ENCODE peak calls at places on chromosomes 11 and 22, in four cellular contexts. One of them, this sample, is unnamed.

GRCh38 chr11:132158091-132158490 is 787.7 kb downstream of the NTM start:
- DNase-seq in H1: peak
- DNase-seq in H9: peak
- DNase-seq in mesenchymal stem cell: peak
- DNase-seq in this sample: no peak

GRCh38 chr11:83459802-83460201 is 173.6 kb upstream of the CCDC90B start:
- DNase-seq in H1: no peak
- DNase-seq in H9: no peak
- DNase-seq in mesenchymal stem cell: no peak
- DNase-seq in this sample: no peak

GRCh38 chr11:7514099-7514725 is 413 bp downstream of the PPFIBP2 start:
- DNase-seq in mesenchymal stem cell: peak
- DNase-seq in H9: no peak
- DNase-seq in H1: no peak
- DNase-seq in this sample: no peak

GRCh38 chr11:32318071-32318815 is 117.1 kb downstream of the WT1 start:
- DNase-seq in H9: no peak
- DNase-seq in mesenchymal stem cell: no peak
- DNase-seq in H1: no peak
- DNase-seq in this sample: no peak

GRCh38 chr22:32327066-32327465 is 30.6 kb upstream of the RFPL3 start:
- DNase-seq in H1: no peak
- DNase-seq in mesenchymal stem cell: no peak
- DNase-seq in H9: no peak
- DNase-seq in this sample: no peak

GRCh38 chr11:112730591-112730990 is 230.6 kb upstream of the NCAM1 start:
- DNase-seq in H9: no peak
- DNase-seq in mesenchymal stem cell: no peak
- DNase-seq in H1: no peak
- DNase-seq in this sample: no peak

GRCh38 chr11:112157274-112157766 is 6.6 kb downstream of the IL18 start:
- DNase-seq in mesenchymal stem cell: peak
- DNase-seq in H1: no peak
- DNase-seq in H9: no peak
- DNase-seq in this sample: no peak

GRCh38 chr22:45877036-45877380 is 100.0 kb downstream of the WNT7B start:
- DNase-seq in mesenchymal stem cell: no peak
- DNase-seq in H9: peak
- DNase-seq in H1: peak
- DNase-seq in this sample: no peak

GRCh38 chr11:11420512-11420911 is 67.5 kb upstream of the CSNK2A3 start:
- DNase-seq in H9: no peak
- DNase-seq in mesenchymal stem cell: no peak
- DNase-seq in H1: no peak
- DNase-seq in this sample: no peak

GRCh38 chr11:2458321-2458720 is 13.5 kb downstream of the KCNQ1 start:
- DNase-seq in mesenchymal stem cell: no peak
- DNase-seq in H9: no peak
- DNase-seq in H1: no peak
- DNase-seq in this sample: no peak

GRCh38 chr11:39681428-39681827 is 1778.0 kb downstream of the LRRC4C start:
- DNase-seq in H9: no peak
- DNase-seq in H1: no peak
- DNase-seq in mesenchymal stem cell: no peak
- DNase-seq in this sample: no peak

GRCh38 chr11:130649749-130650275 is 201.4 kb downstream of the ADAMTS15 start:
- DNase-seq in H1: no peak
- DNase-seq in mesenchymal stem cell: peak
- DNase-seq in H9: no peak
- DNase-seq in this sample: no peak

GRCh38 chr11:12792018-12792417 is 117.8 kb downstream of the TEAD1 start:
- DNase-seq in H9: no peak
- DNase-seq in H1: no peak
- DNase-seq in mesenchymal stem cell: no peak
- DNase-seq in this sample: no peak

GRCh38 chr22:29570912-29571549 is 9.9 kb downstream of the NIPSNAP1 start:
- DNase-seq in H1: no peak
- DNase-seq in H9: no peak
- DNase-seq in mesenchymal stem cell: no peak
- DNase-seq in this sample: no peak

DNA sequence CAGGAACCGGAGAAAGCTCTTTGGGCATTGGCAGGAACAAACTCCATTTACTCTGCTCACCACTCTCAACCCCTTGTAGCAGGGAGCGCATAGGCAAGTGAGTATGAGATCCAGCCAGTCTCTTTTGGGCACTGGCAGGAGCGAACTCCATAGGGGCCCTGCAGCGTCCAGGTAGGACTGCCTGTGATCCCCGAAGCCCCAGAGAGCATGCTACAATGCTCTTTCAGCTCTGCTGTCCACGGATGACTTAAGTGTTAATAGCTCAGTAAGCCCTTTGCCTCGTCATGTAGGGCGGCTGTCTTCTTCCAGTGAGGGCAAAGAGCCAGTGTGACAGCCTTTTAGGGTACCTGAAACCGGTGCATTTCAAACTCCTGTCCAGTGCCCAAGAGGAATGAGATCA is 1525.6 kb upstream of the RAG2 start:
- DNase-seq in mesenchymal stem cell: no peak
- DNase-seq in H1: no peak
- DNase-seq in H9: peak
- DNase-seq in this sample: no peak
- H2BK12ac ChIP-seq in mesenchymal stem cell: no peak
- H2BK12ac ChIP-seq in H1: no peak
- H2BK12ac ChIP-seq in H9: no peak
- H2BK12ac ChIP-seq in this sample: no peak

GRCh38 chr11:102780491-102780918 is at the start of gene MMP10:
- DNase-seq in H9: peak
- DNase-seq in H1: no peak
- DNase-seq in mesenchymal stem cell: peak
- DNase-seq in this sample: peak

GRCh38 chr11:102783016-102783415 is 2.6 kb upstream of the MMP10 start:
- DNase-seq in H1: no peak
- DNase-seq in mesenchymal stem cell: no peak
- DNase-seq in H9: no peak
- DNase-seq in this sample: no peak

GRCh38 chr11:102788334-102789035 is 8.1 kb upstream of the MMP10 start:
- DNase-seq in H1: no peak
- DNase-seq in mesenchymal stem cell: no peak
- DNase-seq in H9: no peak
- DNase-seq in this sample: no peak

GRCh38 chr11:102783720-102784119 is 3.3 kb upstream of the MMP10 start:
- DNase-seq in H1: no peak
- DNase-seq in mesenchymal stem cell: no peak
- DNase-seq in H9: no peak
- DNase-seq in this sample: no peak

DNA sequence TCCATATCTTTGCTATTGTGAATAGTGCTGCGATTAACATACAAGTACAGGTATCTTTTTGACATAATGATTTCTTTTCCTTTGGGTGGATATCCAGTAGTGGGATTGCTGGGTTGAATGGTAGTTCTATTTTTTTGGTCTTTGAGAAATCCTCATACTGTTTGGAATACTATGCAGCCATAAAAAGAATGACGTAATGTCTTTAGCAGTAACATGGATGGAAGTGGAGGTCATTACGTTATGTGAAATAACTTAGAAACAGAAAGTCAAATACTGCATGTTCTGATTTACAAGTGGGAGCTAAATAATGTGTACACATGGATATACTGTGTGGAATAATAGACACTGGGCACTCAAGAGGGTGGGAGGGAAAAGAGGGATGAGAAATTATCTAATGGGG is 4.0 kb upstream of the MMP10 start:
- DNase-seq in H9: no peak
- DNase-seq in mesenchymal stem cell: no peak
- DNase-seq in H1: no peak
- DNase-seq in this sample: no peak
- H3K18ac ChIP-seq in H9: no peak
- H3K18ac ChIP-seq in mesenchymal stem cell: no peak
- H3K18ac ChIP-seq in H1: no peak
- H3K18ac ChIP-seq in this sample: no peak

GRCh38 chr22:39215430-39216142 is 29.2 kb downstream of the PDGFB start:
- DNase-seq in mesenchymal stem cell: no peak
- DNase-seq in H9: peak
- DNase-seq in H1: peak
- DNase-seq in this sample: no peak
- H2BK12ac ChIP-seq in mesenchymal stem cell: no peak
- H2BK12ac ChIP-seq in H9: peak
- H2BK12ac ChIP-seq in H1: peak
- H2BK12ac ChIP-seq in this sample: no peak

DNA sequence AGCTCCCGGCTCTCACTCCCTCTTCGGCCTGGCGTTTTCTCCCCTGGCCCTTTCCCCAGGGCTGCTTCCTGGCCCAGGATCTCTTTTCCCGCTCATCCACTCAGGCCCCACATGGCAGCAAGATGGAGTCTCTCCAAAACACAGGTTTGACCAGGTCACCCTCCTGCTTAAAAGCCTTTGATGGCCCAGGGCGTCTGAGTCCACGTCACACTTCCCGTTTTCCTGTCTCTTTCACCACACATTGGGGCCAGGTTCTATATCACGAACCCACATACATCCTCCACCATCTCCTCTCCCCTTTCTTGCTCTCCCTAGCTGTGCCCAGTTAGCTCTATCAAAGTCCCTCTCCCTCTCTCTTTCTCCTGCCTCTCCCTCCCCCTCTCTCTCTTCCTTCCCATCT is 7.8 kb upstream of the LRRC32 start:
- DNase-seq in H9: no peak
- DNase-seq in H1: no peak
- DNase-seq in mesenchymal stem cell: no peak
- DNase-seq in this sample: no peak
- H3K18ac ChIP-seq in H9: no peak
- H3K18ac ChIP-seq in H1: no peak
- H3K18ac ChIP-seq in mesenchymal stem cell: no peak
- H3K18ac ChIP-seq in this sample: no peak

DNA sequence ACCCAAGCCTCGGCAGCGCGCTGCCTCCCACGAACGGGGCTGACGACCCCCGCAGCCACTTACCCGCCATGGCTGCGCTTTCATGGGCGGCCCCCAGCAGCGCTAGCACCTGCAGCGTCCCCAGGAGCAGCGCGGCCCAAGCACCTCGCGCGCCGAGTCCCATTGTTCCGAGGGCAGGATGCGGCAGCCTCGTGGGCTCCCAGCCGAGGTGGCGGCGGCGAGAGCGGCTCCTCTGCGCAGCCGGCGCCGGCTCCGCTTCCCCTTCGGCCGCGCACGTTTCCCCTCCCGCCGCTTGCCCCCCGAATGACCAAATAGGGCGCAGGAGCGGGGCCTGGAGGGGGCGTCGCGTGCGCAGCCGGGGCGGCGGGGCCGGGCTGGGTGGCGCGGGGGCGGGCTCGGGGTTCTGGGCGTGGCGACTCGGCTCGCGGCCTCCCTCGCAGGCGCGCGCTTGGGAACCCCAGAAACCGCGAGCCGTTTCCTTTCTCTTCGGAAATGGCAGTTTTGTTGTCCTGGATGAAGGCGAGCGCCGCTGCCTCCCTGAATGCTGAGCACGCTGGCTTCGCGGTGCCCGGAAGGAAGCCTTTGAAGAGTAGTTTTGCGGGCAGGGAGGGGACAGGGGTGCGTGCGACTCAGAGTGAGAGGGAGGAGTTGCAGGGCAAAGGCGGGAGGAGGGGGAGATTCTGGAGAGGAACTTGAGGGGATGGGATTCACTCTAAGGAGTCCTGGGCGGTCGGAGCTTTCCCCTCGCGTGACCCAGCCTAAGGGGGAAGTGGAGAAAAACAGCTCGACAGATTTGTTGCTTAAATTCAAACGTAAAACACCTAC is at the start of gene TMEM123:
- DNase-seq in H1: peak
- DNase-seq in H9: peak
- DNase-seq in mesenchymal stem cell: peak
- DNase-seq in this sample: peak
- H2BK12ac ChIP-seq in H1: peak
- H2BK12ac ChIP-seq in H9: no peak
- H2BK12ac ChIP-seq in mesenchymal stem cell: peak
- H2BK12ac ChIP-seq in this sample: peak

GRCh38 chr11:69300124-69301032 is 6.4 kb downstream of the MYEOV start:
- DNase-seq in H1: no peak
- DNase-seq in H9: no peak
- DNase-seq in mesenchymal stem cell: peak
- DNase-seq in this sample: no peak
- H3K18ac ChIP-seq in H1: no peak
- H3K18ac ChIP-seq in H9: no peak
- H3K18ac ChIP-seq in mesenchymal stem cell: peak
- H3K18ac ChIP-seq in this sample: peak

DNA sequence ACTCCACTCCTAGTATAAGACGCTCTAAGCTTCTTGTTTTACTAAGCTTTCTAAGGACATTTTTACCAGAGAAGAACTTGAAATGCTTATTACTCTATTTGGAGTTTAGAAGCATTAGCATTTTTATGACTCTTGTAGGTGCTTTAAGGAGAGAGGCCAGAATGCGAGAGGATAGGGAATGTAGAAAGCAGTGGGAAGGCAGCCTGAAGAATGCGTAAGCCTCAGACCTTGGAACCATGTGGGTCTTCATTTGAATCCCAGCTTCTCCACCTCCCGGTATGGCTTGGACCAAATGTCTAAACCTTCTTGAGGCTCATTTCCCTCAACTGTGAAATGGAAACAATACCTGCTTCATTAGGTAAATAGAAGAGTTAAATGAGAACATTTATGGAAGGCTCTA is 60.0 kb upstream of the AMOTL1 start:
- DNase-seq in mesenchymal stem cell: no peak
- DNase-seq in H9: no peak
- DNase-seq in H1: no peak
- DNase-seq in this sample: no peak
- H2BK12ac ChIP-seq in mesenchymal stem cell: no peak
- H2BK12ac ChIP-seq in H9: no peak
- H2BK12ac ChIP-seq in H1: no peak
- H2BK12ac ChIP-seq in this sample: no peak

GRCh38 chr11:68353118-68353517 is 40.7 kb downstream of the LRP5 start:
- DNase-seq in H9: no peak
- DNase-seq in H1: no peak
- DNase-seq in mesenchymal stem cell: no peak
- DNase-seq in this sample: no peak

GRCh38 chr11:68350759-68351449 is 38.5 kb downstream of the LRP5 start:
- DNase-seq in H9: no peak
- DNase-seq in mesenchymal stem cell: no peak
- DNase-seq in H1: no peak
- DNase-seq in this sample: no peak

GRCh38 chr11:68353669-68354068 is 41.3 kb downstream of the LRP5 start:
- DNase-seq in mesenchymal stem cell: no peak
- DNase-seq in H1: no peak
- DNase-seq in H9: no peak
- DNase-seq in this sample: no peak

GRCh38 chr11:68352591-68352990 is 40.2 kb downstream of the LRP5 start:
- DNase-seq in H1: no peak
- DNase-seq in H9: no peak
- DNase-seq in mesenchymal stem cell: no peak
- DNase-seq in this sample: no peak

GRCh38 chr11:68351450-68352275 is 39.3 kb downstream of the LRP5 start:
- DNase-seq in H1: no peak
- DNase-seq in H9: no peak
- DNase-seq in mesenchymal stem cell: no peak
- DNase-seq in this sample: no peak
- H3K18ac ChIP-seq in H1: no peak
- H3K18ac ChIP-seq in H9: no peak
- H3K18ac ChIP-seq in mesenchymal stem cell: no peak
- H3K18ac ChIP-seq in this sample: peak

GRCh38 chr11:66855574-66856495 is 1.0 kb upstream of the LRFN4 start:
- DNase-seq in mesenchymal stem cell: peak
- DNase-seq in H1: peak
- DNase-seq in H9: peak
- DNase-seq in this sample: peak
- H2BK12ac ChIP-seq in mesenchymal stem cell: peak
- H2BK12ac ChIP-seq in H1: peak
- H2BK12ac ChIP-seq in H9: no peak
- H2BK12ac ChIP-seq in this sample: peak

GRCh38 chr22:43749473-43749872 is 62.6 kb downstream of the EFCAB6 start:
- DNase-seq in H1: no peak
- DNase-seq in mesenchymal stem cell: no peak
- DNase-seq in H9: no peak
- DNase-seq in this sample: no peak
- H3K18ac ChIP-seq in H1: no peak
- H3K18ac ChIP-seq in mesenchymal stem cell: no peak
- H3K18ac ChIP-seq in H9: no peak
- H3K18ac ChIP-seq in this sample: no peak

This sample was measured in neuronal stem cell.